ENCODE peak calls at places on chromosomes 16 and 17, in five cellular contexts. W is activated effector memory CD4-positive, alpha-beta T cell treated with Interleukin-2 at 50 U/mL for 16 hours; O is stimulated activated CD8-positive, alpha-beta memory T cell treated with anti-CD3 and anti-CD28 coated beads, Interleukin-4, amount 100 ng/mL, for 24 hours; I is LoVo; G is SK-N-SH. Y is an unnamed sample.

GRCh38 chr16:1414532-1415265 is at the start of gene UNKL:
- DNase-seq in W (peak), O (peak), I (peak), G (peak), Y (no peak)

GRCh38 chr17:17303010-17303846 is at the start of gene NT5M:
- DNase-seq in W (peak), O (peak), I (peak), G (peak), Y (no peak)

GRCh38 chr17:61414936-61415251 is 15.3 kb downstream of the TBX2 start:
- DNase-seq in W (no peak), O (no peak), I (no peak), G (peak), Y (no peak)

GRCh38 chr17:38322156-38322779 is 21.5 kb downstream of the GPR179 start:
- DNase-seq in W (peak), O (peak), I (peak), G (peak), Y (no peak)

GRCh38 chr16:58685084-58685449 is 497 bp upstream of the SLC38A7 start:
- DNase-seq in W (no peak), O (no peak), I (no peak), G (no peak), Y (no peak)

GRCh38 chr17:42155614-42156045 is 841 bp upstream of the RAB5C start:
- DNase-seq in W (no peak), O (no peak), I (no peak), G (no peak), Y (no peak)

GRCh38 chr17:34125010-34125409 is 130.1 kb upstream of the CCL2 start:
- DNase-seq in W (no peak), O (no peak), I (no peak), G (no peak), Y (no peak)

GRCh38 chr17:78995761-78996451 is 13.7 kb downstream of the CANT1 start:
- DNase-seq in W (no peak), O (no peak), I (peak), G (peak), Y (no peak)

GRCh38 chr16:68711421-68712139 is 25.5 kb upstream of the CDH1 start:
- DNase-seq in W (no peak), O (no peak), I (no peak), G (no peak), Y (no peak)